ENCODE peak calls at places on chromosomes 3 and 15, in nine cellular contexts. H is endodermal cell, M is ovary, C is suprapubic skin, Y is thoracic aorta, J is endothelial cell of umbilical vein, Z is WERI-Rb-1, T is heart left ventricle, F is left ventricle myocardium inferior. V is an unnamed sample. For H3K36me3, the result is how much of the 10 kb centered on the place peaks cover.

GRCh38 chr3:73600293-73600938 is 24.3 kb downstream of the PDZRN3 start:
- DNase-seq in H (no peak), C (no peak), Y (no peak), J (no peak), T (no peak), Z (no peak), F (no peak), M (no peak), V (no peak)

GRCh38 chr3:118936811-118937210 is 97.8 kb downstream of the IGSF11 start:
- DNase-seq in C (no peak), T (no peak), M (no peak), F (no peak), J (no peak), Z (peak), H (no peak), Y (no peak), V (no peak)

GRCh38 chr3:170864525-170865208 is 5.3 kb downstream of the RPL22L1 start:
- DNase-seq in F (no peak), T (no peak), J (peak), H (peak), Y (no peak), C (no peak), Z (no peak), M (no peak), V (no peak)

GRCh38 chr15:69357773-69358765 is 56.1 kb upstream of the KIF23 start:
- DNase-seq in H (no peak), F (no peak), J (no peak), M (peak), Y (no peak), T (no peak), Z (no peak), C (no peak), V (no peak)

GRCh38 chr3:152961323-152961722 is 126.4 kb downstream of the P2RY1 start:
- DNase-seq in J (peak), M (no peak), T (no peak), Z (peak), F (no peak), H (no peak), Y (no peak), C (no peak), V (no peak)

GRCh38 chr3:47855461-47856383 is 52.8 kb downstream of the DHX30 start:
- DNase-seq in Y (no peak), C (no peak), T (no peak), F (no peak), J (no peak), M (no peak), H (no peak), Z (no peak), V (peak)

GRCh38 chr15:100781061-100781960 is 98.3 kb upstream of the ALDH1A3 start:
- DNase-seq in F (no peak), C (no peak), Z (no peak), H (peak), M (peak), T (no peak), J (no peak), Y (no peak), V (no peak)

GRCh38 chr3:124625084-124625483 is 105.2 kb upstream of the UMPS start:
- DNase-seq in C (no peak), J (no peak), T (no peak), Z (no peak), F (no peak), M (no peak), Y (no peak), H (no peak), V (no peak)

GRCh38 chr3:50571486-50571885 is 2.2 kb downstream of the HEMK1 start:
- DNase-seq in J (no peak), T (no peak), F (no peak), H (no peak), Y (no peak), C (no peak), Z (no peak), M (no peak), V (no peak)

GRCh38 chr3:50567011-50567385 is 549 bp downstream of the C3orf18 start:
- DNase-seq in T (no peak), M (no peak), C (no peak), J (no peak), F (no peak), H (no peak), Y (no peak), Z (no peak), V (no peak)

GRCh38 chr3:50570508-50571279 is 1.4 kb downstream of the HEMK1 start:
- DNase-seq in F (no peak), H (no peak), C (no peak), Y (no peak), J (no peak), T (no peak), M (no peak), Z (no peak), V (no peak)

GRCh38 chr3:50567386-50568182 is at the start of gene C3orf18:
- DNase-seq in H (peak), F (peak), C (peak), Z (peak), Y (peak), J (peak), T (peak), M (peak), V (peak)

DNA sequence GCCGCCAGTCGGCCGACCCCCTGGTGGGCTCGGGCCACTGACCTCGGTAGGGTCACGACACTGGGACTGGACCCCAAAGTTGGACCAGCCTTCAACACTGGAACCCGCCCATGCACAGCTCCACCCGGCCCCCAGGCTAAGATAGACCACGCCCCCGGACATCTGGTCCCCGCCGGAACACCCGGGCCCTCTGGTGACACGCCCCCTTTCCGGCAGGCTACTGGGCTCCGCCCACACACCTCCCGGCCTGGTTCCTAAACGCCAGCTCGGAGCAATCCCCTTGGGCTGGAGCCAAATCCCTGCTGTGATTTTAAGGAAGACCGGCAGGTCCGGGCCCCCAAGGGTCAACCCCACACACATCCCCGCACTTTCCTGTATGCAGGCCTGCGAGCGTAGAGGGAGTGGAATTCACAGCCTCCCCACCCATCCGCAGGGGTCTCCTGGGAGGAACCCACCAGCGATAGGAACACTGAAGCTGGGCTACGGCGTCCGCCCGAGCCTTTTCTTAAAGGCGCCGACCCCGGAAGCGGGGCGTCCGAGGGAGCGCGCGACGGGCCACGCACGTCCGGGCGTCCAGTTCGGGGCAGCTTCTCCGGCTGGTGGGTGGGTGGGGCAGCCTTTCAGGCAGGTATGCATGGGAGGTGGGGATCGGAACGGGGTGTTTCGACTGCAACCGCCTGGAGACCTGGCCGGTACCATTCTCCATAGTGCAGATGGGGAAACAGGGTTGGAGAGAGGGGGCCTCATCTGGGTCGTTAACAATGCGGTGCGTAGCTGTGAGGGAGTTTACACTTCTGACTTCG is at the start of gene HEMK1:
- DNase-seq in F (peak), J (peak), C (peak), Z (peak), Y (peak), H (peak), T (peak), M (peak), V (peak)
- TF ChIP-seq CTCF in F (no peak), J (no peak), C (no peak), Z (no peak), Y (no peak), H (no peak), T (no peak), M (no peak), V (no peak)

DNA sequence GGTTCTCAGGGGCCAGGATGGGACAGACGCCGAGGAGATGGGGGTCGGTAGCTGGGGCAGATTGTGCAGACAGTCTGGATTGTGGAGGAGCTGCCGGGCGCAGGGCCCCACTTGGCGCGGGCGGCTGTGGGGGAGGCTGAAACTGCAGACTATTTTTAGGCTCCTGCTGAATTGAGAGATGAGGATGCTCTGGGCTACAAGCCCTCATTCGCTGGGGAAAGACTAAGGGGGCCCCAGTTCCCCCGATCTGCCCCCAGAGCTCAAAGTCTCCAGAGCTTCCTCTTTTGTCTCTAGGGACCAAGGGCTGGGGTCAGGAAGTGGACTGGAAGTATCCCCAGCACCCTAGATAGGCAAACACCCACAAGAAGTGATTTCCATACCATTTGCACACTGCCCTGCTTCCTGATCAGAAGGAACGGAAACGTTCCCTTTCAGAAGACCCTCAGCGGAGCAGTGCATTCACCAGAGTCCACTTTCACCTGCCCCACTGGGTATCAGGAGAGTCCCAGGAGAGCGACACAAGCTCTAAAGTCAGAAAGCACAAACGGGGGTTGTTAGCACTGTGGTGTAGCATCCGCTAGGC is 29.7 kb downstream of the SEMA7A start:
- DNase-seq in Z (no peak), T (no peak), Y (no peak), H (no peak), J (no peak), F (no peak), C (no peak), M (peak), V (no peak)
- H3K27ac ChIP-seq in Z (no peak), T (no peak), Y (no peak), H (no peak), J (no peak), F (no peak), C (no peak), M (no peak), V (no peak)

DNA sequence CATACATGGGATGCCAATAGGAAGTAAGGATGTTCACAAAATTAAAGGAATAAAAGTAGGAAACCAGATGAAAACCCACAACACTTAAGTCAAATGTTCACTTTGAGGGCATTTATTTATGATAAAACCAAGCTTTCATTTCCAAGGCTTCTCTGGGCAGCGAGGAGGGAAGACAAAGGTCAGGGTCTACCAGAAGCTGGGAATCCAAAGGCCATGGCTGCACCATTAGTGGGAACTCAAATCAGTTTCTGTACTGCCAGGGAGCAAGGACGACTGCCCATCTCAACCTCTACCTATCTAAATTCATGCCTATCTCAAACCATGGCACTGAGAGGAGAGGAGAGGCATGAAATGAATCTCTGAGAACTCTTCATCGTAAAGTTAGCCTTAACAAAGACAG is 22.6 kb downstream of the PBRM1 start:
- DNase-seq in M (no peak), F (no peak), Z (no peak), H (no peak), T (no peak), C (no peak), Y (no peak), J (no peak), V (no peak)
- H3K36me3 ChIP-seq in M (under half), F (half or more), Z (half or more), H (half or more), T (half or more), C (half or more), Y (under half), J (under half), V (half or more)

GRCh38 chr15:81096398-81096797 is 37.7 kb upstream of the CFAP161 start:
- DNase-seq in F (no peak), Y (no peak), C (no peak), Z (no peak), J (no peak), M (no peak), T (no peak), H (no peak), V (no peak)

GRCh38 chr15:81098884-81099601 is 35.0 kb upstream of the CFAP161 start:
- DNase-seq in H (no peak), Y (no peak), M (peak), J (peak), Z (no peak), T (peak), F (peak), C (no peak), V (peak)

GRCh38 chr15:81098349-81098748 is 35.7 kb upstream of the CFAP161 start:
- DNase-seq in H (no peak), Y (no peak), T (no peak), M (no peak), F (no peak), Z (no peak), J (no peak), C (no peak), V (no peak)

GRCh38 chr15:81097116-81097892 is 36.8 kb upstream of the CFAP161 start:
- DNase-seq in F (no peak), Y (no peak), M (no peak), T (no peak), J (peak), Z (no peak), C (no peak), H (no peak), V (no peak)

GRCh38 chr15:81097893-81098280 is 36.2 kb upstream of the CFAP161 start:
- DNase-seq in J (no peak), Z (no peak), H (no peak), Y (no peak), C (no peak), T (no peak), F (no peak), M (no peak), V (peak)
- TF ChIP-seq CTCF in J (no peak), Z (no peak), H (no peak), Y (no peak), C (no peak), T (no peak), F (no peak), M (no peak), V (no peak)

DNA sequence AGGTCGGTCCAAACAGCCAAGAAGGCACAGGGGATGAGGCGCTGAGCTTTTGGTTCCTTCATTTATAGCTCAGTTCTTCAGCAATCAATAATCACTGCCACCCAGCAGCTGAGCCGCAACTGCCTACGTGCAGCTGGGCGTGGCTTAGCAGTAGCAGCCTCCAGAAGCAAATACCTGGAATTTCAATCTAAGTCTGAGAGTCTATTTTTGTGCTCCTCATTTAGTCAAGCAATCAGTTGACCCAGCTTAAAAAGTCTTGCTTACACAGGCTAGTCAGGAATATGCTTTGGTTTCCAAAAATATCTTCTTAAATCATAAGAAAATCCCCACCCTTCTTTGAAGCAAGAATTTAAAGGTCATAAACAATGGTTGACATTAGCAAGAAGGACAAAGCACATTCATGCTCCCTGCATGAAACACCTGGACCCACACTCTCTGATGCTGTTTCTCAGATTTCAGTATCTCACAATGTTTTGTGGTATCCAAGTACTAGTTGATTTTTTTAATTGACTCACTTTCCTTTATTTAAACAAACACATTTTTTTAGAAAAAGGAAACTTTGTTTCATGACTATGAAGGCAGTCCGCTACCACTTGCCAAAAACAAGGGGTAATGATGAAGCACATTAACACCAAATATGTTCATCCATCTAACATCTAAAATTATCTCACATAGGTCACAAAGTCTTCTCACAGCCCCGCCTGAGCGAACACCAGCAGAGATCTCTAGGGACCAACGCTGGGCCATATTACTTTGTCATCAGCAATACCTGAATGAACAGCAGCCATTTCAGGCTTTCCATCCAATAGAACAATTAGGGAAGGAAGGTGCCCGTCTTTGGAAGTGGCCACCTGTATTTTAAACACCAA is 106.1 kb downstream of the OXNAD1 start:
- DNase-seq in Y (no peak), F (peak), Z (peak), M (no peak), T (peak), C (no peak), H (no peak), J (no peak), V (no peak)
- H3K27ac ChIP-seq in Y (peak), F (peak), Z (no peak), M (no peak), T (peak), C (no peak), H (no peak), J (no peak), V (peak)

GRCh38 chr15:67030036-67030762 is 35.2 kb upstream of the SMAD3 start:
- DNase-seq in M (no peak), H (peak), C (no peak), F (no peak), Y (no peak), Z (no peak), J (no peak), T (no peak), V (no peak)
- H3K36me3 ChIP-seq in M (under half), H (under half), C (under half), F (under half), Y (under half), Z (under half), J (under half), T (under half), V (under half)

DNA sequence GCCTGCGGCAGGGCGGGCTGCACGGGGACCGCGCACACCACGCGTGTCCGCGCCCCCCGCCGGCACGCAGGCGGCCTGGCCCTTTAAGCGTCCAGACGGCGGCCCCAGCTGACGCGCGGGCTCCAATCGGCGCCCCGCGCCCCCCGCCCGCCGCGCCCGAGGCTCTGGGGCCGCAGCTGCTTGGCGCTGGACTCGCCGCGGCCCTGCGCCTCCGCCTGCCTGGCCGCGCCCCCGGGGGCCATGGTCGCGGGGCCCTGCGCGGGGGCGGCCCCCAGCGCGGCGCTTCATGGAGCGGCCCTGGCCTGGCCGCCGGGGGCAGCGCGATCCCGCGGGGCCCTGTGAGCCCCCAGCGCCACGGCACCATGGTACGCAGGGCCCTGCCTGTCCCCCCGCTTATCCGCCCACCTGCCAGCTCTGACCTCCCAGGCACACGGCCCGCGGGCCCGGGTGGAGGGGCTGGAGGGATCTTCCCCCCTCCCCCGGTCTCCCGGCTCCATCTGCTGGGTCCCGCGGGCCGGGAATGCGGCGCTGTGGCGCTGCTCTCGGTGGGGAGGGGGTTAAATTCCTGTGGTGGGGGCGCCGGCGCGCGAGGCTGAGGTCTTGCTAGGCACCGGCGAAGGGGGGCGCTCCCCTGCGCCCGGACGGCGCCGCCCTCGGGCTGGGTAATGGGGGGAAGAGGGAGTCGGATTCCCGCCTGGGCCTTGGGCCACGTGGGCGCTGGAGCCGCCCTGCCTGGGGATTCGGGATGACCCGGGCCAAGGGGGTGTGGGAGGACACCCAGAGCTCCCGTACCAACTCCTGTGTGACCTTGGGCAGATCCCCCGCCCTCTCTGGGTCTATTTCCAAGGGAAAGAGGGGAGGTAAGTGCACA is 1.1 kb downstream of the ZBTB47 start:
- DNase-seq in H (peak), F (peak), Y (no peak), J (peak), Z (peak), M (peak), C (peak), T (peak), V (peak)
- TF ChIP-seq CTCF in H (peak), F (no peak), Y (no peak), J (peak), Z (peak), M (no peak), C (no peak), T (peak), V (no peak)

GRCh38 chr3:33808559-33808958 is 10.1 kb downstream of the PDCD6IP start:
- DNase-seq in Y (no peak), J (no peak), C (no peak), Z (no peak), F (no peak), M (no peak), H (no peak), T (no peak), V (no peak)
- H3K27ac ChIP-seq in Y (no peak), J (no peak), C (no peak), Z (no peak), F (no peak), M (no peak), H (no peak), T (no peak), V (no peak)

V was measured in psoas muscle.